ENCODE peak calls at places on chromosomes 13 and 19, in four cellular contexts. B is PC-9, U is AG04450, L is fibroblast of villous mesenchyme. O is an unnamed sample.

GRCh38 chr13:72565893-72566292 is 161.5 kb downstream of the MZT1 start:
- DNase-seq in L (peak), U (no peak), B (no peak), O (peak)

GRCh38 chr13:97122381-97122996 is 99.6 kb upstream of the MBNL2 start:
- DNase-seq in U (no peak), L (peak), B (peak), O (peak)

GRCh38 chr13:40598599-40598998 is 67.8 kb downstream of the FOXO1 start:
- DNase-seq in U (no peak), B (no peak), L (no peak), O (no peak)

GRCh38 chr19:6481541-6482342 is at the start of gene DENND1C:
- DNase-seq in B (no peak), L (no peak), U (no peak), O (no peak)

GRCh38 chr19:38952395-38953165 is 21.8 kb downstream of the MRPS12 start:
- DNase-seq in L (no peak), U (no peak), B (peak), O (peak)

GRCh38 chr19:55658846-55659459 is 4.1 kb downstream of the U2AF2 start:
- DNase-seq in L (no peak), U (no peak), B (no peak), O (no peak)

GRCh38 chr19:13978306-13978705 is 26.0 kb downstream of the DCAF15 start:
- DNase-seq in U (no peak), L (peak), B (no peak), O (peak)

GRCh38 chr19:55471266-55471665 is 5.2 kb upstream of the ZNF628 start:
- DNase-seq in B (no peak), L (no peak), U (no peak), O (no peak)

GRCh38 chr13:47179321-47179720 is 282.5 kb upstream of the HTR2A start:
- DNase-seq in L (no peak), U (no peak), B (no peak), O (no peak)

GRCh38 chr13:101917475-101917810 is 465.0 kb downstream of the ITGBL1 start:
- DNase-seq in B (no peak), L (no peak), U (no peak), O (no peak)

GRCh38 chr19:48798937-48799336 is 11.9 kb downstream of the BCAT2 start:
- DNase-seq in U (no peak), L (peak), B (no peak), O (no peak)

GRCh38 chr13:21638319-21639282 is 32.3 kb upstream of the FGF9 start:
- DNase-seq in B (no peak), L (peak), U (no peak), O (peak)

GRCh38 chr13:87259479-87260083 is 411.6 kb upstream of the SLITRK5 start:
- DNase-seq in U (no peak), L (no peak), B (no peak), O (no peak)

GRCh38 chr13:35309711-35310110 is 166.8 kb downstream of the MAB21L1 start:
- DNase-seq in B (no peak), L (no peak), U (no peak), O (no peak)

GRCh38 chr19:33819875-33820781 is 23.5 kb downstream of the KCTD15 start:
- DNase-seq in B (peak), U (no peak), L (peak), O (peak)

GRCh38 chr19:1269065-1269477 is at the start of gene CIRBP:
- DNase-seq in U (peak), L (peak), B (peak), O (peak)
- H3K4me3 ChIP-seq in U (peak), L (peak), B (peak), O (peak)

GRCh38 chr19:46481947-46482346 is 10.6 kb upstream of the PNMA8A start:
- DNase-seq in L (no peak), B (no peak), U (no peak), O (peak)
- H3K4me3 ChIP-seq in L (no peak), B (no peak), U (no peak), O (no peak)

GRCh38 chr19:35987571-35987896 is 7.5 kb upstream of the SDHAF1 start:
- DNase-seq in L (no peak), B (no peak), U (no peak), O (no peak)
- H3K4me3 ChIP-seq in L (no peak), B (peak), U (no peak), O (no peak)

GRCh38 chr19:10975374-10976036 is 14.7 kb downstream of the SMARCA4 start:
- DNase-seq in B (no peak), U (no peak), L (peak), O (peak)
- H3K4me3 ChIP-seq in B (no peak), U (peak), L (no peak), O (peak)

GRCh38 chr19:4060621-4061177 is 6.0 kb downstream of the ZBTB7A start:
- DNase-seq in B (no peak), L (no peak), U (no peak), O (no peak)

GRCh38 chr19:4059931-4060620 is 6.6 kb downstream of the ZBTB7A start:
- DNase-seq in L (peak), U (no peak), B (no peak), O (peak)

GRCh38 chr19:4057913-4058695 is 8.6 kb downstream of the ZBTB7A start:
- DNase-seq in L (peak), B (peak), U (peak), O (peak)

GRCh38 chr19:4058696-4059492 is 7.8 kb downstream of the ZBTB7A start:
- DNase-seq in B (no peak), L (no peak), U (no peak), O (no peak)

DNA sequence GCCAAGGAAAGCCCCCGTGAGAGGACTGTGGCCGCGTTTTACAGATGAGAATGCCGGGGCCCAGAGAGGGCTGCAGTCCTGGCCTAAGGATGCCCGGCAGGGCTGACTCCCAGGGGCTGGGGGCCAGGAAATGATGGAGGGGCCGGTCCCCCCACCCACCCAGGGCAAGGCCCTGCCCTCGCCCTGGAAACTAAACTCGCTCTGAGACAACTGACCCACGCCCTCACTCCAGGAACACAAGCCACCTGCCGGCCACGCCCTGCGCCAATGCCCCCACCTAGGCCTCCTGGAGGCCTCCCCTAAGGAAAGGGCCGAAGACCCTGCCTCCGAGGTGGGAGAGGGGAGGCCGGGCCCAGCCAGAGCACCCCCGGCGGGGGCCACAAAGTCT is 7.2 kb downstream of the ZBTB7A start:
- DNase-seq in L (no peak), B (no peak), U (no peak), O (no peak)
- H3K4me3 ChIP-seq in L (peak), B (peak), U (no peak), O (peak)

GRCh38 chr13:25136872-25137623 is 35.0 kb downstream of the AMER2 start:
- DNase-seq in L (no peak), B (no peak), U (no peak), O (no peak)
- H3K4me3 ChIP-seq in L (no peak), B (no peak), U (no peak), O (no peak)